ENCODE peak calls at places on chromosomes 6 and 20, in eight cellular contexts. J is amygdala; W is mesothelial cell of epicardium; V is endothelial cell of umbilical vein; Y is RWPE1; T is tibial artery; Q is lower lobe of right lung; O is activated CD8-positive, alpha-beta memory T cell treated with anti-CD3 and anti-CD28 coated beads, Interleukin-2, amount 10 ng/mL, durations not matched to agents 7 days and 5 days. A is an unnamed sample.

GRCh38 chr20:36122931-36123288 is 31.6 kb upstream of the EPB41L1 start:
- DNase-seq in J (no peak), W (no peak), V (no peak), Y (no peak), T (no peak), Q (no peak), O (no peak), A (no peak)

GRCh38 chr20:1266167-1266973 is at the start of gene SNPH:
- DNase-seq in J (peak), W (peak), V (peak), Y (peak), T (peak), Q (peak), O (peak), A (peak)

GRCh38 chr6:132504757-132505156 is 8.2 kb downstream of the STX7 start:
- DNase-seq in J (no peak), W (no peak), V (peak), Y (no peak), T (no peak), Q (no peak), O (no peak), A (no peak)

GRCh38 chr6:156497618-156498017 is 279.6 kb upstream of the ARID1B start:
- DNase-seq in J (no peak), W (no peak), V (no peak), Y (no peak), T (no peak), Q (no peak), O (no peak), A (no peak)

GRCh38 chr6:139577124-139577800 is 202.8 kb upstream of the CITED2 start:
- DNase-seq in J (no peak), W (no peak), V (no peak), Y (no peak), T (no peak), Q (no peak), O (no peak), A (no peak)

GRCh38 chr6:160462551-160463109 is 114.5 kb downstream of the SLC22A3 start:
- DNase-seq in J (no peak), W (no peak), V (peak), Y (peak), T (no peak), Q (no peak), O (peak), A (peak)

GRCh38 chr6:127765949-127766348 is 134.9 kb downstream of the THEMIS start:
- DNase-seq in J (no peak), W (no peak), V (no peak), Y (no peak), T (no peak), Q (no peak), O (no peak), A (no peak)

GRCh38 chr20:2327620-2328555 is 32.1 kb downstream of the TGM3 start:
- DNase-seq in J (no peak), W (no peak), V (no peak), Y (no peak), T (no peak), Q (no peak), O (no peak), A (no peak)

GRCh38 chr20:7650481-7650880 is 289.8 kb downstream of the HAO1 start:
- DNase-seq in J (no peak), W (no peak), V (peak), Y (no peak), T (peak), Q (no peak), O (no peak), A (peak)

GRCh38 chr6:11815231-11815630 is 36.6 kb upstream of the ADTRP start:
- DNase-seq in J (no peak), W (no peak), V (no peak), Y (no peak), T (no peak), Q (no peak), O (no peak), A (peak)

GRCh38 chr6:108561742-108562502 is 1.2 kb downstream of the FOXO3 start:
- DNase-seq in J (no peak), W (peak), V (peak), Y (peak), T (no peak), Q (peak), O (no peak), A (peak)

GRCh38 chr6:35230950-35231349 is 17.2 kb downstream of the SCUBE3 start:
- DNase-seq in J (peak), W (no peak), V (no peak), Y (no peak), T (peak), Q (no peak), O (no peak), A (no peak)

GRCh38 chr20:3172933-3173581 is at the start of gene LZTS3:
- DNase-seq in J (peak), W (no peak), V (peak), Y (peak), T (peak), Q (peak), O (peak), A (peak)

GRCh38 chr6:119337252-119337651 is 12.3 kb downstream of the MAN1A1 start:
- DNase-seq in J (no peak), W (no peak), V (no peak), Y (no peak), T (no peak), Q (no peak), O (no peak), A (no peak)

GRCh38 chr6:37517411-37517812 is 17.7 kb upstream of the CCDC167 start:
- DNase-seq in J (no peak), W (no peak), V (no peak), Y (no peak), T (no peak), Q (no peak), O (peak), A (no peak)

GRCh38 chr6:34970962-34971361 is 81.9 kb downstream of the ANKS1A start:
- DNase-seq in J (no peak), W (no peak), V (no peak), Y (no peak), T (no peak), Q (no peak), O (no peak), A (peak)

GRCh38 chr6:62891065-62891647 is 320.1 kb upstream of the FKBP1C start:
- DNase-seq in J (no peak), W (no peak), V (no peak), Y (no peak), T (no peak), Q (no peak), O (no peak), A (no peak)

A was measured in hepatic stellate cell.